ENCODE peak calls at places on chromosomes 16 and 17, in eight cellular contexts. One of them, this sample, is unnamed.

GRCh38 chr16:12994402-12994801 is 93.0 kb downstream of the SHISA9 start:
- DNase-seq in AG10803: no peak
- DNase-seq in uterus: no peak
- DNase-seq in HFF-Myc: no peak
- DNase-seq in MM.1S: no peak
- DNase-seq in HL-60: no peak
- DNase-seq in stomach: no peak
- DNase-seq in OCI-LY7: no peak
- DNase-seq in this sample: no peak

GRCh38 chr17:4109424-4109823 is 33.4 kb downstream of the ZZEF1 start:
- DNase-seq in AG10803: no peak
- DNase-seq in uterus: no peak
- DNase-seq in HFF-Myc: no peak
- DNase-seq in MM.1S: no peak
- DNase-seq in HL-60: no peak
- DNase-seq in stomach: no peak
- DNase-seq in OCI-LY7: no peak
- DNase-seq in this sample: no peak

GRCh38 chr16:1105888-1106620 is 10.0 kb upstream of the C1QTNF8 start:
- DNase-seq in AG10803: peak; percentile 28
- DNase-seq in uterus: peak; percentile 72
- DNase-seq in HFF-Myc: no peak
- DNase-seq in MM.1S: no peak
- DNase-seq in HL-60: peak; percentile 40
- DNase-seq in stomach: peak; percentile 73
- DNase-seq in OCI-LY7: peak; percentile 44
- DNase-seq in this sample: no peak

GRCh38 chr17:81651692-81652091 is 4.7 kb downstream of the PDE6G start:
- DNase-seq in AG10803: peak; percentile 76
- DNase-seq in uterus: no peak
- DNase-seq in HFF-Myc: peak; percentile 49
- DNase-seq in MM.1S: no peak
- DNase-seq in HL-60: no peak
- DNase-seq in stomach: no peak
- DNase-seq in OCI-LY7: no peak
- DNase-seq in this sample: no peak

GRCh38 chr16:72847187-72848044 is 200.5 kb downstream of the ZFHX3 start:
- DNase-seq in AG10803: peak; percentile 30
- DNase-seq in uterus: no peak
- DNase-seq in HFF-Myc: no peak
- DNase-seq in MM.1S: no peak
- DNase-seq in HL-60: peak; percentile 57
- DNase-seq in stomach: no peak
- DNase-seq in OCI-LY7: peak; percentile 34
- DNase-seq in this sample: no peak

GRCh38 chr16:50252874-50253510 is 13.4 kb upstream of the ADCY7 start:
- DNase-seq in AG10803: peak; percentile 23
- DNase-seq in uterus: no peak
- DNase-seq in HFF-Myc: no peak
- DNase-seq in MM.1S: no peak
- DNase-seq in HL-60: no peak
- DNase-seq in stomach: no peak
- DNase-seq in OCI-LY7: no peak
- DNase-seq in this sample: no peak

GRCh38 chr16:85092851-85093250 is 19.4 kb downstream of the CIBAR2 start:
- DNase-seq in AG10803: no peak
- DNase-seq in uterus: no peak
- DNase-seq in HFF-Myc: no peak
- DNase-seq in MM.1S: no peak
- DNase-seq in HL-60: no peak
- DNase-seq in stomach: no peak
- DNase-seq in OCI-LY7: no peak
- DNase-seq in this sample: no peak

GRCh38 chr16:23333962-23334361 is 31.9 kb downstream of the SCNN1B start:
- DNase-seq in AG10803: no peak
- DNase-seq in uterus: no peak
- DNase-seq in HFF-Myc: no peak
- DNase-seq in MM.1S: no peak
- DNase-seq in HL-60: no peak
- DNase-seq in stomach: no peak
- DNase-seq in OCI-LY7: no peak
- DNase-seq in this sample: no peak

GRCh38 chr16:89050868-89051311 is 42.8 kb upstream of the ACSF3 start:
- DNase-seq in AG10803: no peak
- DNase-seq in uterus: no peak
- DNase-seq in HFF-Myc: no peak
- DNase-seq in MM.1S: no peak
- DNase-seq in HL-60: no peak
- DNase-seq in stomach: no peak
- DNase-seq in OCI-LY7: no peak
- DNase-seq in this sample: no peak

GRCh38 chr17:8117367-8117979 is 841 bp downstream of the ALOXE3 start:
- DNase-seq in AG10803: no peak
- DNase-seq in uterus: peak; percentile 31
- DNase-seq in HFF-Myc: no peak
- DNase-seq in MM.1S: no peak
- DNase-seq in HL-60: no peak
- DNase-seq in stomach: no peak
- DNase-seq in OCI-LY7: no peak
- DNase-seq in this sample: no peak

GRCh38 chr17:52673791-52674190 is 515.3 kb upstream of the CA10 start:
- DNase-seq in AG10803: no peak
- DNase-seq in uterus: no peak
- DNase-seq in HFF-Myc: no peak
- DNase-seq in MM.1S: no peak
- DNase-seq in HL-60: no peak
- DNase-seq in stomach: no peak
- DNase-seq in OCI-LY7: no peak
- DNase-seq in this sample: no peak

GRCh38 chr16:3961449-3961849 is 80.9 kb upstream of the CREBBP start:
- DNase-seq in AG10803: peak; percentile 58
- DNase-seq in uterus: peak; percentile 54
- DNase-seq in HFF-Myc: no peak
- DNase-seq in MM.1S: no peak
- DNase-seq in HL-60: no peak
- DNase-seq in stomach: no peak
- DNase-seq in OCI-LY7: no peak
- DNase-seq in this sample: no peak

GRCh38 chr17:36935681-36936454 is 1.4 kb upstream of the LHX1 start:
- DNase-seq in AG10803: no peak
- DNase-seq in uterus: no peak
- DNase-seq in HFF-Myc: no peak
- DNase-seq in MM.1S: no peak
- DNase-seq in HL-60: no peak
- DNase-seq in stomach: no peak
- DNase-seq in OCI-LY7: no peak
- DNase-seq in this sample: no peak

GRCh38 chr17:36932383-36933173 is 4.7 kb upstream of the LHX1 start:
- DNase-seq in AG10803: no peak
- DNase-seq in uterus: no peak
- DNase-seq in HFF-Myc: no peak
- DNase-seq in MM.1S: no peak
- DNase-seq in HL-60: no peak
- DNase-seq in stomach: no peak
- DNase-seq in OCI-LY7: no peak
- DNase-seq in this sample: no peak

GRCh38 chr17:36934759-36935630 is 2.3 kb upstream of the LHX1 start:
- DNase-seq in AG10803: no peak
- DNase-seq in uterus: no peak
- DNase-seq in HFF-Myc: no peak
- DNase-seq in MM.1S: no peak
- DNase-seq in HL-60: no peak
- DNase-seq in stomach: no peak
- DNase-seq in OCI-LY7: no peak
- DNase-seq in this sample: no peak

GRCh38 chr17:36933174-36934143 is 3.8 kb upstream of the LHX1 start:
- DNase-seq in AG10803: no peak
- DNase-seq in uterus: no peak
- DNase-seq in HFF-Myc: no peak
- DNase-seq in MM.1S: no peak
- DNase-seq in HL-60: no peak
- DNase-seq in stomach: no peak
- DNase-seq in OCI-LY7: no peak
- DNase-seq in this sample: no peak

GRCh38 chr17:36934144-36934758 is 3.0 kb upstream of the LHX1 start:
- DNase-seq in AG10803: no peak
- DNase-seq in uterus: no peak
- DNase-seq in HFF-Myc: no peak
- DNase-seq in MM.1S: no peak
- DNase-seq in HL-60: no peak
- DNase-seq in stomach: no peak
- DNase-seq in OCI-LY7: no peak
- DNase-seq in this sample: no peak
- H3K4me3 ChIP-seq in AG10803: no peak overlapping the region
- H3K4me3 ChIP-seq in uterus: no peak overlapping the region
- H3K4me3 ChIP-seq in HFF-Myc: no peak overlapping the region
- H3K4me3 ChIP-seq in MM.1S: no peak overlapping the region
- H3K4me3 ChIP-seq in HL-60: no peak overlapping the region
- H3K4me3 ChIP-seq in stomach: peak overlapping the region; percentile 39
- H3K4me3 ChIP-seq in OCI-LY7: no peak overlapping the region
- H3K4me3 ChIP-seq in this sample: no peak overlapping the region

GRCh38 chr17:17804007-17804406 is 32.8 kb downstream of the SREBF1 start:
- DNase-seq in AG10803: no peak
- DNase-seq in uterus: no peak
- DNase-seq in HFF-Myc: no peak
- DNase-seq in MM.1S: no peak
- DNase-seq in HL-60: no peak
- DNase-seq in stomach: no peak
- DNase-seq in OCI-LY7: no peak
- DNase-seq in this sample: no peak
- TF ChIP-seq CTCF in AG10803: no peak
- TF ChIP-seq CTCF in uterus: no peak
- TF ChIP-seq CTCF in HFF-Myc: no peak
- TF ChIP-seq CTCF in MM.1S: no peak
- TF ChIP-seq CTCF in HL-60: no peak
- TF ChIP-seq CTCF in stomach: no peak
- TF ChIP-seq CTCF in OCI-LY7: no peak
- TF ChIP-seq CTCF in this sample: no peak

GRCh38 chr16:11348737-11349598 is 3.7 kb downstream of the RMI2 start:
- DNase-seq in AG10803: no peak
- DNase-seq in uterus: no peak
- DNase-seq in HFF-Myc: no peak
- DNase-seq in MM.1S: no peak
- DNase-seq in HL-60: no peak
- DNase-seq in stomach: no peak
- DNase-seq in OCI-LY7: no peak
- DNase-seq in this sample: no peak

GRCh38 chr16:11347831-11348230 is 2.6 kb downstream of the RMI2 start:
- DNase-seq in AG10803: no peak
- DNase-seq in uterus: no peak
- DNase-seq in HFF-Myc: no peak
- DNase-seq in MM.1S: no peak
- DNase-seq in HL-60: no peak
- DNase-seq in stomach: no peak
- DNase-seq in OCI-LY7: no peak
- DNase-seq in this sample: no peak

GRCh38 chr16:11349599-11350276 is 4.5 kb downstream of the RMI2 start:
- DNase-seq in AG10803: peak; percentile 86
- DNase-seq in uterus: peak; percentile 58
- DNase-seq in HFF-Myc: no peak
- DNase-seq in MM.1S: no peak
- DNase-seq in HL-60: peak; percentile 75
- DNase-seq in stomach: peak; percentile 63
- DNase-seq in OCI-LY7: no peak
- DNase-seq in this sample: peak; percentile 62

GRCh38 chr16:11345040-11345862 is at the start of gene RMI2:
- DNase-seq in AG10803: peak; percentile 93
- DNase-seq in uterus: peak; percentile 96
- DNase-seq in HFF-Myc: peak; percentile 82
- DNase-seq in MM.1S: peak; percentile 98
- DNase-seq in HL-60: peak; percentile 98
- DNase-seq in stomach: peak; percentile 98
- DNase-seq in OCI-LY7: peak; percentile 99
- DNase-seq in this sample: peak; percentile 83

DNA sequence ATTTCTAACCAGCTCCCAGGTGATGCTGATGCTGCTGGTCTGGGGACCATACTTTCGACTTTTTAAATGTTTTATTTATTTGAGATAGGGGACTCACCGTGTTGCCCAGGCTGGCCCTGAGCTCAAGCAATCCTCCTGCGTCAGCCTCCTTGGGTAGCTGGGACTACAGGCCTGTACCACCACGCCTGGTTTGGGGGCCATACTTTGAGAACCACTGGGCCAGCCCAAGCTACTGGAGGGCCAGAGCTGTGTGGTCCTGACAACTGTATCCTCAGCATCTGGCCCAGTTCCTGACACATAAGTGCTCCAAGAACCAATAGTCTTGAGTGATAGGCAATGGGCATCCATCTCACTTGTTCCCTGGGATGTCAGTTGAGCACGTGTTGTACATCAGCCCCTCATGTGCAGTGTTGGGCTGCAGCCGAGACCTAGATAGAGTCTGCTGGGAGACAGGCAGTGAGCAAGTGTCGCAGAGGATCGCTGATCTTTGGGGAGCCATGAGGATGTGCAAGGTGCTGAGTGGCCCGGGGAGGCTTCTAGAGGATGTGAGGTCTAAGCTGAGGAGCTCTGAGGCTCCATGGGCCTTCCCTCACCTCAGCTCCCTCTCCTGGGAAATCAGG is 1.6 kb downstream of the RMI2 start:
- DNase-seq in AG10803: no peak
- DNase-seq in uterus: no peak
- DNase-seq in HFF-Myc: no peak
- DNase-seq in MM.1S: no peak
- DNase-seq in HL-60: no peak
- DNase-seq in stomach: no peak
- DNase-seq in OCI-LY7: no peak
- DNase-seq in this sample: no peak
- H3K4me3 ChIP-seq in AG10803: no peak overlapping the region
- H3K4me3 ChIP-seq in uterus: no peak overlapping the region
- H3K4me3 ChIP-seq in HFF-Myc: peak overlapping the region; percentile 60
- H3K4me3 ChIP-seq in MM.1S: no peak overlapping the region
- H3K4me3 ChIP-seq in HL-60: no peak overlapping the region
- H3K4me3 ChIP-seq in stomach: no peak overlapping the region
- H3K4me3 ChIP-seq in OCI-LY7: peak overlapping the region; percentile 96
- H3K4me3 ChIP-seq in this sample: peak overlapping the region; percentile 55

DNA sequence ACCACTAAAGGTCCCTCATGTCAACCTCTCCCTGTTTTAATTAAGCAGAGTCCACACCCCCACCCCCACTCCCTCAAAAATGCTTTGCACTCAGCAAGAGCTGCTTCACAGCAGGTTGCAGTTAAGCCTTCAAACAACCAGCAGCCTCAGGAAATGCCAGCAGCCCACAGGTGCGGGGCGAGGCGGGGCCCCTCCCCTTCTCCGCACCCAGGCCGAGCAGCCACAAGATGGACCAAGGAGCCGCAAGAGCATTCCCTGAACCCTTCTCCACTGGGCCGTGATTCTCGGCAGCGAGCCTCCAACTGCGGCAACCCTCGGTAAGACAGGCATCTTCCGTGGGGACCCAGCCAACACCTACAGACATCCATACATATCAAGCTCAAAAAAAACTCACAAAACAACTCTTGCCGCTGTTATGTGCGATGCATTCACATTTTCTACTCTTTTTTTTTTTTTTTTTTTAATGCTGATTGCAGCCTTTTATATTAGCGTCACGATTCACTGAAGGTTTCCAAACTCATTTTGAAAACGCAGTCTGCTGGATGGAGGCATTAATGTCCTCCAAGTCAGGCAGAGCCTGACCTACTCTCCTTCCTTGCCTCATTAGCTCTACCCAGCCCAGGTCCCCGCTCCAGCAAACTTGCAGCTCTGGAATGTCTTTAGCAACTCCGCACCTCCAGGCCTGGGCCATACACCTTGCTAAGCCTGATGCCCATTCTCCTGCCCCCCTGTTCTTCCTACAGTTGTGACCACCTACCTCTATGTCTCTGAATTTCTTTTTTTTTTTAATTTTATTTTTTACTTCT is 66.0 kb downstream of the AXIN2 start:
- DNase-seq in AG10803: no peak
- DNase-seq in uterus: no peak
- DNase-seq in HFF-Myc: no peak
- DNase-seq in MM.1S: peak; percentile 81
- DNase-seq in HL-60: no peak
- DNase-seq in stomach: no peak
- DNase-seq in OCI-LY7: no peak
- DNase-seq in this sample: no peak
- TF ChIP-seq CTCF in AG10803: no peak
- TF ChIP-seq CTCF in uterus: no peak
- TF ChIP-seq CTCF in HFF-Myc: no peak
- TF ChIP-seq CTCF in MM.1S: no peak
- TF ChIP-seq CTCF in HL-60: no peak
- TF ChIP-seq CTCF in stomach: no peak
- TF ChIP-seq CTCF in OCI-LY7: no peak
- TF ChIP-seq CTCF in this sample: no peak

This sample was measured in LNCaP clone FGC.